ENCODE peak calls at places on chromosomes 6 and 20, in six cellular contexts. F, L, D, H, I and B are unnamed samples.
A peak's percentile ranks its signal among the peaks of the same experiment; 100 is the strongest.

GRCh38 chr6:100664274-100665040 is 199.7 kb upstream of the SIM1 start:
- DNase-seq in H (peak; percentile 26), D (peak; percentile 42), I (no peak), L (peak; percentile 49), F (peak; percentile 17), B (no peak)

GRCh38 chr6:7590918-7591302 is 912 bp downstream of the SNRNP48 start:
- DNase-seq in H (peak; percentile 30), D (peak; percentile 28), F (no peak), I (peak; percentile 30), L (peak; percentile 39), B (no peak)

GRCh38 chr6:113011389-113011788 is 664.3 kb downstream of the RFPL4B start:
- DNase-seq in D (no peak), F (no peak), H (no peak), L (no peak), I (no peak), B (no peak)

GRCh38 chr6:166459906-166460305 is 77.2 kb upstream of the MPC1 start:
- DNase-seq in D (no peak), F (no peak), H (no peak), L (no peak), I (no peak), B (peak; percentile 42)

GRCh38 chr20:57600324-57601210 is 19.7 kb downstream of the ZBP1 start:
- DNase-seq in F (peak; percentile 39), H (no peak), D (no peak), I (no peak), L (no peak), B (peak; percentile 97)

GRCh38 chr6:15504040-15504491 is 158.8 kb downstream of the DTNBP1 start:
- DNase-seq in D (no peak), L (no peak), F (no peak), H (peak; percentile 25), I (no peak), B (peak; percentile 54)

GRCh38 chr20:50089140-50089786 is 23.7 kb downstream of the UBE2V1 start:
- DNase-seq in I (no peak), F (no peak), H (no peak), D (no peak), L (no peak), B (no peak)

GRCh38 chr20:3927486-3928291 is 38.5 kb downstream of the PANK2 start:
- DNase-seq in H (peak; percentile 18), F (no peak), D (peak; percentile 19), L (peak; percentile 65), I (no peak), B (peak; percentile 71)

GRCh38 chr6:6546318-6547110 is 42.0 kb upstream of the LY86 start:
- DNase-seq in L (peak; percentile 21), H (peak; percentile 79), D (peak; percentile 63), I (no peak), F (peak; percentile 19), B (peak; percentile 77)

GRCh38 chr6:48472121-48472520 is 361.1 kb upstream of the PTCHD4 start:
- DNase-seq in D (no peak), I (no peak), L (peak; percentile 34), H (no peak), F (no peak), B (no peak)

GRCh38 chr20:47936612-47937011 is 151.3 kb upstream of the SULF2 start:
- DNase-seq in H (no peak), D (no peak), L (no peak), I (no peak), F (no peak), B (no peak)

GRCh38 chr6:14747881-14748520 is 497.9 kb upstream of the JARID2 start:
- DNase-seq in H (no peak), F (no peak), L (no peak), D (no peak), I (no peak), B (peak; percentile 65)

GRCh38 chr6:166556871-166557322 is 29.6 kb downstream of the RAMACL start:
- DNase-seq in I (no peak), F (peak; percentile 99), H (peak; percentile 33), L (peak; percentile 37), D (no peak), B (peak; percentile 96)

GRCh38 chr6:67883500-67884366 is 751.3 kb upstream of the ADGRB3 start:
- DNase-seq in L (no peak), I (no peak), D (no peak), H (no peak), F (no peak), B (no peak)

GRCh38 chr6:125868996-125869395 is 78.2 kb downstream of the NCOA7 start:
- DNase-seq in D (no peak), H (no peak), L (peak; percentile 67), I (no peak), F (no peak), B (peak; percentile 6)

GRCh38 chr20:10837901-10838300 is 164.1 kb upstream of the JAG1 start:
- DNase-seq in I (no peak), H (no peak), L (no peak), F (no peak), D (no peak), B (peak; percentile 52)

GRCh38 chr6:146785001-146785585 is 186.3 kb downstream of the ADGB start:
- DNase-seq in I (peak; percentile 36), F (peak; percentile 11), H (peak; percentile 78), D (peak; percentile 49), L (peak; percentile 59), B (no peak)

GRCh38 chr6:82182756-82183155 is 64.8 kb downstream of the IBTK start:
- DNase-seq in D (no peak), L (peak; percentile 17), H (no peak), I (no peak), F (peak; percentile 12), B (peak; percentile 75)

GRCh38 chr6:27531772-27532459 is 59.0 kb upstream of the ZNF184 start:
- DNase-seq in I (no peak), D (no peak), H (no peak), F (peak; percentile 67), L (no peak), B (no peak)

GRCh38 chr6:167272156-167272555 is 19.0 kb upstream of the UNC93A start:
- DNase-seq in I (no peak), D (peak; percentile 58), H (no peak), L (no peak), F (no peak), B (no peak)

GRCh38 chr6:105015482-105015881 is 58.6 kb downstream of the LIN28B start:
- DNase-seq in D (no peak), F (no peak), H (no peak), I (no peak), L (peak; percentile 53), B (peak; percentile 55)

GRCh38 chr20:32909896-32910571 is 51.3 kb downstream of the EFCAB8 start:
- DNase-seq in L (no peak), D (no peak), H (no peak), I (no peak), F (no peak), B (peak; percentile 57)

GRCh38 chr6:125507987-125508655 is 206.4 kb upstream of the HDDC2 start:
- DNase-seq in D (peak; percentile 23), H (no peak), L (peak; percentile 52), I (peak; percentile 61), F (no peak), B (no peak)

GRCh38 chr6:63816401-63816975 is 180.9 kb downstream of the PHF3 start:
- DNase-seq in H (no peak), F (no peak), L (no peak), I (no peak), D (no peak), B (no peak)

GRCh38 chr6:88566746-88567534 is 396.5 kb downstream of the RNGTT start:
- DNase-seq in L (no peak), D (no peak), F (no peak), H (peak; percentile 42), I (no peak), B (no peak)

DNA sequence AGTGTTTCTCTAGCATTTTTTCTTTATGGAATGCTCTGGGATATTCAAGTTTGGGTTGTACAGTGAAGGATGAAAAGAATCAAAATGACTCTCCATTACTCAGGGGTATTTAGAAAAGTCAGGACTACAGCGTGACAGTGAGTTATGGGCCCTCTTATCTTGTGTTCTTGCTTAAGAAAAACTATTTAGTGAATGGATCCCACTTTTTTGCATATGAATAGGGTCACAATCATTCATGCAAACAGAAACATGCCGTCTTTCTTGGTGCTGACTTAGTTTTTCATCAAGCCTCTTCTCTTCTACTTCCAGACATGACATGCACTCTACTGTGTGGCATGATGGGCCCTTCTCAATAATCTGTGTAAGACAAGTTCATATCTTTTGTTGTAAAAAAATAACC is 488.3 kb upstream of the MMS22L start:
- DNase-seq in L (no peak), F (no peak), D (no peak), I (no peak), H (no peak), B (no peak)
- H2AFZ ChIP-seq in L (no peak overlapping the region), F (no peak overlapping the region), D (no peak overlapping the region), I (no peak overlapping the region), H (peak overlapping the region; percentile 38), B (no peak overlapping the region)

GRCh38 chr20:16147221-16147620 is 426.0 kb downstream of the KIF16B start:
- DNase-seq in L (no peak), I (no peak), F (no peak), H (no peak), D (no peak), B (no peak)

GRCh38 chr20:16143596-16143995 is 429.7 kb downstream of the KIF16B start:
- DNase-seq in I (no peak), F (no peak), H (no peak), D (no peak), L (no peak), B (no peak)

GRCh38 chr20:16145919-16146318 is 427.3 kb downstream of the KIF16B start:
- DNase-seq in L (no peak), F (no peak), I (no peak), H (no peak), D (no peak), B (no peak)

GRCh38 chr20:16147916-16148315 is 425.3 kb downstream of the KIF16B start:
- DNase-seq in F (no peak), L (no peak), I (no peak), H (no peak), D (no peak), B (no peak)
- H2AFZ ChIP-seq in F (no peak overlapping the region), L (no peak overlapping the region), I (no peak overlapping the region), H (no peak overlapping the region), D (no peak overlapping the region), B (no peak overlapping the region)

GRCh38 chr6:93580441-93580840 is 161.1 kb upstream of the EPHA7 start:
- DNase-seq in F (no peak), D (no peak), H (no peak), I (no peak), L (no peak), B (no peak)

GRCh38 chr6:93586316-93586715 is 167.0 kb upstream of the EPHA7 start:
- DNase-seq in D (no peak), H (no peak), F (no peak), L (no peak), I (no peak), B (no peak)

GRCh38 chr6:93581371-93581770 is 162.0 kb upstream of the EPHA7 start:
- DNase-seq in F (no peak), L (no peak), D (no peak), I (no peak), H (no peak), B (no peak)

DNA sequence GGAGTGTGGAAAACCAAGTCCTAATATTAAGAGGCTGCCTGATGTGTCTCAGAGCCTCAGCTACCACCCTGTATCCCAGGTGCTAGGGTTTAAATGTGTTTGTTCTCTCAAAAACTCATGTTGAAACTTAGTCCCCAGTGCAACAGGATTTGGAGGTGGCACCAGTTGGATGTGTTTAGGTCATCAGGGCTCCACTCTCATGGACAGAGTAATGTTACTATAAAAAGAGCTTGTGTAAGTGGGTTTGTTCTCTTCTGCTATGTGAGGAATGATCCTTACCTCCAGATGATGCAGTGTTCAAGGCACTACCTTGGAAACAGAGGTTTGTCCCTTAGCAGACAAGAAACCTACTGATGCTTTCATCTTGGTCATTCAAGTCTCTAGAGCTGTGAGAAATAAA is 164.9 kb upstream of the EPHA7 start:
- DNase-seq in I (no peak), H (no peak), F (no peak), L (no peak), D (no peak), B (no peak)
- H2AFZ ChIP-seq in I (no peak overlapping the region), H (peak overlapping the region; percentile 38), F (no peak overlapping the region), L (no peak overlapping the region), D (no peak overlapping the region), B (no peak overlapping the region)

GRCh38 chr6:46730918-46731461 is 4.2 kb downstream of the PLA2G7 start:
- DNase-seq in D (no peak), F (no peak), H (no peak), I (no peak), L (no peak), B (no peak)
- H2AFZ ChIP-seq in D (no peak overlapping the region), F (no peak overlapping the region), H (no peak overlapping the region), I (no peak overlapping the region), L (no peak overlapping the region), B (no peak overlapping the region)